ENCODE peak calls at places on chromosomes 2 and 18, in nine cellular contexts. One of them, this sample, is unnamed.

GRCh38 chr2:81481242-81481993 is 1176.9 kb upstream of the LRRTM1 start:
- DNase-seq in activated gamma-delta T cell treated with anti-CD3 and anti-CD28 coated beads, Interleukin-2, amount 50 U/mL, for 16 hours: no peak
- DNase-seq in HT1080: peak
- DNase-seq in astrocyte of the spinal cord: no peak
- DNase-seq in stimulated activated CD4-positive, alpha-beta T cell treated with anti-CD3 and anti-CD28 coated beads, Interleukin-12 subunit alpha, Interleukin-12 subunit beta, amount 100 ng/mL, for 48 hours: no peak
- DNase-seq in ELR: no peak
- DNase-seq in D341Med: peak
- DNase-seq in NCI-H2171 treated with DMSO at 0.1 percent for 48 hours: no peak
- DNase-seq in RPMI7951: peak
- DNase-seq in this sample: no peak

GRCh38 chr2:232542715-232543467 is 3.4 kb downstream of the CHRNG start:
- DNase-seq in stimulated activated CD4-positive, alpha-beta T cell treated with anti-CD3 and anti-CD28 coated beads, Interleukin-12 subunit alpha, Interleukin-12 subunit beta, amount 100 ng/mL, for 48 hours: no peak
- DNase-seq in activated gamma-delta T cell treated with anti-CD3 and anti-CD28 coated beads, Interleukin-2, amount 50 U/mL, for 16 hours: no peak
- DNase-seq in RPMI7951: no peak
- DNase-seq in NCI-H2171 treated with DMSO at 0.1 percent for 48 hours: no peak
- DNase-seq in HT1080: no peak
- DNase-seq in astrocyte of the spinal cord: no peak
- DNase-seq in D341Med: no peak
- DNase-seq in ELR: no peak
- DNase-seq in this sample: no peak

GRCh38 chr2:189149981-189150380 is 29.6 kb downstream of the COL5A2 start:
- DNase-seq in ELR: peak
- DNase-seq in NCI-H2171 treated with DMSO at 0.1 percent for 48 hours: no peak
- DNase-seq in D341Med: no peak
- DNase-seq in activated gamma-delta T cell treated with anti-CD3 and anti-CD28 coated beads, Interleukin-2, amount 50 U/mL, for 16 hours: no peak
- DNase-seq in stimulated activated CD4-positive, alpha-beta T cell treated with anti-CD3 and anti-CD28 coated beads, Interleukin-12 subunit alpha, Interleukin-12 subunit beta, amount 100 ng/mL, for 48 hours: no peak
- DNase-seq in astrocyte of the spinal cord: peak
- DNase-seq in HT1080: no peak
- DNase-seq in RPMI7951: peak
- DNase-seq in this sample: no peak

GRCh38 chr2:134862069-134862468 is 23.7 kb downstream of the ACMSD start:
- DNase-seq in activated gamma-delta T cell treated with anti-CD3 and anti-CD28 coated beads, Interleukin-2, amount 50 U/mL, for 16 hours: no peak
- DNase-seq in NCI-H2171 treated with DMSO at 0.1 percent for 48 hours: no peak
- DNase-seq in stimulated activated CD4-positive, alpha-beta T cell treated with anti-CD3 and anti-CD28 coated beads, Interleukin-12 subunit alpha, Interleukin-12 subunit beta, amount 100 ng/mL, for 48 hours: no peak
- DNase-seq in astrocyte of the spinal cord: no peak
- DNase-seq in HT1080: no peak
- DNase-seq in ELR: no peak
- DNase-seq in D341Med: no peak
- DNase-seq in RPMI7951: no peak
- DNase-seq in this sample: no peak

GRCh38 chr2:218754201-218754600 is 27.7 kb upstream of the CYP27A1 start:
- DNase-seq in RPMI7951: no peak
- DNase-seq in D341Med: no peak
- DNase-seq in activated gamma-delta T cell treated with anti-CD3 and anti-CD28 coated beads, Interleukin-2, amount 50 U/mL, for 16 hours: no peak
- DNase-seq in NCI-H2171 treated with DMSO at 0.1 percent for 48 hours: no peak
- DNase-seq in HT1080: no peak
- DNase-seq in astrocyte of the spinal cord: no peak
- DNase-seq in stimulated activated CD4-positive, alpha-beta T cell treated with anti-CD3 and anti-CD28 coated beads, Interleukin-12 subunit alpha, Interleukin-12 subunit beta, amount 100 ng/mL, for 48 hours: no peak
- DNase-seq in ELR: no peak
- DNase-seq in this sample: no peak

GRCh38 chr18:8821531-8821930 is 116.2 kb downstream of the MTCL1 start:
- DNase-seq in D341Med: no peak
- DNase-seq in HT1080: no peak
- DNase-seq in NCI-H2171 treated with DMSO at 0.1 percent for 48 hours: no peak
- DNase-seq in stimulated activated CD4-positive, alpha-beta T cell treated with anti-CD3 and anti-CD28 coated beads, Interleukin-12 subunit alpha, Interleukin-12 subunit beta, amount 100 ng/mL, for 48 hours: no peak
- DNase-seq in ELR: no peak
- DNase-seq in activated gamma-delta T cell treated with anti-CD3 and anti-CD28 coated beads, Interleukin-2, amount 50 U/mL, for 16 hours: no peak
- DNase-seq in astrocyte of the spinal cord: no peak
- DNase-seq in RPMI7951: no peak
- DNase-seq in this sample: no peak

GRCh38 chr18:58615150-58616132 is 13.4 kb downstream of the ALPK2 start:
- DNase-seq in RPMI7951: peak
- DNase-seq in D341Med: no peak
- DNase-seq in ELR: peak
- DNase-seq in activated gamma-delta T cell treated with anti-CD3 and anti-CD28 coated beads, Interleukin-2, amount 50 U/mL, for 16 hours: peak
- DNase-seq in NCI-H2171 treated with DMSO at 0.1 percent for 48 hours: no peak
- DNase-seq in stimulated activated CD4-positive, alpha-beta T cell treated with anti-CD3 and anti-CD28 coated beads, Interleukin-12 subunit alpha, Interleukin-12 subunit beta, amount 100 ng/mL, for 48 hours: peak
- DNase-seq in astrocyte of the spinal cord: no peak
- DNase-seq in HT1080: peak
- DNase-seq in this sample: no peak

GRCh38 chr2:65382323-65382722 is 50.1 kb downstream of the SPRED2 start:
- DNase-seq in ELR: no peak
- DNase-seq in RPMI7951: no peak
- DNase-seq in astrocyte of the spinal cord: no peak
- DNase-seq in HT1080: no peak
- DNase-seq in activated gamma-delta T cell treated with anti-CD3 and anti-CD28 coated beads, Interleukin-2, amount 50 U/mL, for 16 hours: no peak
- DNase-seq in stimulated activated CD4-positive, alpha-beta T cell treated with anti-CD3 and anti-CD28 coated beads, Interleukin-12 subunit alpha, Interleukin-12 subunit beta, amount 100 ng/mL, for 48 hours: no peak
- DNase-seq in NCI-H2171 treated with DMSO at 0.1 percent for 48 hours: no peak
- DNase-seq in D341Med: no peak
- DNase-seq in this sample: no peak

GRCh38 chr2:204625135-204625534 is 79.9 kb downstream of the PARD3B start:
- DNase-seq in RPMI7951: peak
- DNase-seq in stimulated activated CD4-positive, alpha-beta T cell treated with anti-CD3 and anti-CD28 coated beads, Interleukin-12 subunit alpha, Interleukin-12 subunit beta, amount 100 ng/mL, for 48 hours: no peak
- DNase-seq in HT1080: peak
- DNase-seq in ELR: peak
- DNase-seq in D341Med: peak
- DNase-seq in NCI-H2171 treated with DMSO at 0.1 percent for 48 hours: peak
- DNase-seq in astrocyte of the spinal cord: no peak
- DNase-seq in activated gamma-delta T cell treated with anti-CD3 and anti-CD28 coated beads, Interleukin-2, amount 50 U/mL, for 16 hours: no peak
- DNase-seq in this sample: no peak

GRCh38 chr18:67433971-67434370 is 82.5 kb downstream of the DSEL start:
- DNase-seq in D341Med: no peak
- DNase-seq in RPMI7951: no peak
- DNase-seq in stimulated activated CD4-positive, alpha-beta T cell treated with anti-CD3 and anti-CD28 coated beads, Interleukin-12 subunit alpha, Interleukin-12 subunit beta, amount 100 ng/mL, for 48 hours: no peak
- DNase-seq in astrocyte of the spinal cord: no peak
- DNase-seq in activated gamma-delta T cell treated with anti-CD3 and anti-CD28 coated beads, Interleukin-2, amount 50 U/mL, for 16 hours: no peak
- DNase-seq in NCI-H2171 treated with DMSO at 0.1 percent for 48 hours: no peak
- DNase-seq in HT1080: no peak
- DNase-seq in ELR: no peak
- DNase-seq in this sample: no peak

GRCh38 chr2:121033597-121033996 is 251.4 kb downstream of the TFCP2L1 start:
- DNase-seq in NCI-H2171 treated with DMSO at 0.1 percent for 48 hours: no peak
- DNase-seq in activated gamma-delta T cell treated with anti-CD3 and anti-CD28 coated beads, Interleukin-2, amount 50 U/mL, for 16 hours: no peak
- DNase-seq in HT1080: no peak
- DNase-seq in D341Med: no peak
- DNase-seq in ELR: no peak
- DNase-seq in stimulated activated CD4-positive, alpha-beta T cell treated with anti-CD3 and anti-CD28 coated beads, Interleukin-12 subunit alpha, Interleukin-12 subunit beta, amount 100 ng/mL, for 48 hours: no peak
- DNase-seq in astrocyte of the spinal cord: no peak
- DNase-seq in RPMI7951: no peak
- DNase-seq in this sample: no peak

GRCh38 chr2:8137801-8138200 is 544.1 kb upstream of the ID2 start:
- DNase-seq in astrocyte of the spinal cord: no peak
- DNase-seq in D341Med: no peak
- DNase-seq in HT1080: no peak
- DNase-seq in activated gamma-delta T cell treated with anti-CD3 and anti-CD28 coated beads, Interleukin-2, amount 50 U/mL, for 16 hours: no peak
- DNase-seq in stimulated activated CD4-positive, alpha-beta T cell treated with anti-CD3 and anti-CD28 coated beads, Interleukin-12 subunit alpha, Interleukin-12 subunit beta, amount 100 ng/mL, for 48 hours: no peak
- DNase-seq in ELR: no peak
- DNase-seq in RPMI7951: no peak
- DNase-seq in NCI-H2171 treated with DMSO at 0.1 percent for 48 hours: no peak
- DNase-seq in this sample: peak

GRCh38 chr18:39424261-39424660 is 1858.7 kb upstream of the CELF4 start:
- DNase-seq in D341Med: no peak
- DNase-seq in RPMI7951: no peak
- DNase-seq in astrocyte of the spinal cord: no peak
- DNase-seq in HT1080: no peak
- DNase-seq in activated gamma-delta T cell treated with anti-CD3 and anti-CD28 coated beads, Interleukin-2, amount 50 U/mL, for 16 hours: no peak
- DNase-seq in NCI-H2171 treated with DMSO at 0.1 percent for 48 hours: no peak
- DNase-seq in ELR: no peak
- DNase-seq in stimulated activated CD4-positive, alpha-beta T cell treated with anti-CD3 and anti-CD28 coated beads, Interleukin-12 subunit alpha, Interleukin-12 subunit beta, amount 100 ng/mL, for 48 hours: no peak
- DNase-seq in this sample: no peak

GRCh38 chr2:162308747-162309503 is 9.6 kb downstream of the IFIH1 start:
- DNase-seq in HT1080: no peak
- DNase-seq in astrocyte of the spinal cord: no peak
- DNase-seq in NCI-H2171 treated with DMSO at 0.1 percent for 48 hours: no peak
- DNase-seq in RPMI7951: no peak
- DNase-seq in activated gamma-delta T cell treated with anti-CD3 and anti-CD28 coated beads, Interleukin-2, amount 50 U/mL, for 16 hours: no peak
- DNase-seq in ELR: no peak
- DNase-seq in stimulated activated CD4-positive, alpha-beta T cell treated with anti-CD3 and anti-CD28 coated beads, Interleukin-12 subunit alpha, Interleukin-12 subunit beta, amount 100 ng/mL, for 48 hours: no peak
- DNase-seq in D341Med: no peak
- DNase-seq in this sample: no peak

GRCh38 chr2:66490588-66491001 is 55.7 kb downstream of the MEIS1 start:
- DNase-seq in astrocyte of the spinal cord: peak
- DNase-seq in RPMI7951: peak
- DNase-seq in NCI-H2171 treated with DMSO at 0.1 percent for 48 hours: no peak
- DNase-seq in stimulated activated CD4-positive, alpha-beta T cell treated with anti-CD3 and anti-CD28 coated beads, Interleukin-12 subunit alpha, Interleukin-12 subunit beta, amount 100 ng/mL, for 48 hours: no peak
- DNase-seq in activated gamma-delta T cell treated with anti-CD3 and anti-CD28 coated beads, Interleukin-2, amount 50 U/mL, for 16 hours: no peak
- DNase-seq in ELR: peak
- DNase-seq in D341Med: no peak
- DNase-seq in HT1080: peak
- DNase-seq in this sample: no peak

GRCh38 chr18:62484941-62485340 is 37.9 kb upstream of the ZCCHC2 start:
- DNase-seq in activated gamma-delta T cell treated with anti-CD3 and anti-CD28 coated beads, Interleukin-2, amount 50 U/mL, for 16 hours: no peak
- DNase-seq in RPMI7951: no peak
- DNase-seq in NCI-H2171 treated with DMSO at 0.1 percent for 48 hours: no peak
- DNase-seq in HT1080: no peak
- DNase-seq in ELR: no peak
- DNase-seq in stimulated activated CD4-positive, alpha-beta T cell treated with anti-CD3 and anti-CD28 coated beads, Interleukin-12 subunit alpha, Interleukin-12 subunit beta, amount 100 ng/mL, for 48 hours: no peak
- DNase-seq in astrocyte of the spinal cord: no peak
- DNase-seq in D341Med: no peak
- DNase-seq in this sample: no peak

GRCh38 chr2:240440251-240440650 is 4.8 kb downstream of the GPC1 start:
- DNase-seq in D341Med: no peak
- DNase-seq in astrocyte of the spinal cord: no peak
- DNase-seq in RPMI7951: no peak
- DNase-seq in activated gamma-delta T cell treated with anti-CD3 and anti-CD28 coated beads, Interleukin-2, amount 50 U/mL, for 16 hours: no peak
- DNase-seq in NCI-H2171 treated with DMSO at 0.1 percent for 48 hours: no peak
- DNase-seq in stimulated activated CD4-positive, alpha-beta T cell treated with anti-CD3 and anti-CD28 coated beads, Interleukin-12 subunit alpha, Interleukin-12 subunit beta, amount 100 ng/mL, for 48 hours: no peak
- DNase-seq in ELR: no peak
- DNase-seq in HT1080: no peak
- DNase-seq in this sample: no peak

GRCh38 chr2:29074401-29074800 is at the start of gene PCARE:
- DNase-seq in HT1080: no peak
- DNase-seq in RPMI7951: no peak
- DNase-seq in D341Med: peak
- DNase-seq in stimulated activated CD4-positive, alpha-beta T cell treated with anti-CD3 and anti-CD28 coated beads, Interleukin-12 subunit alpha, Interleukin-12 subunit beta, amount 100 ng/mL, for 48 hours: no peak
- DNase-seq in NCI-H2171 treated with DMSO at 0.1 percent for 48 hours: peak
- DNase-seq in astrocyte of the spinal cord: no peak
- DNase-seq in activated gamma-delta T cell treated with anti-CD3 and anti-CD28 coated beads, Interleukin-2, amount 50 U/mL, for 16 hours: no peak
- DNase-seq in ELR: no peak
- DNase-seq in this sample: no peak

GRCh38 chr2:79612999-79613398 is 100.1 kb downstream of the CTNNA2 start:
- DNase-seq in D341Med: no peak
- DNase-seq in NCI-H2171 treated with DMSO at 0.1 percent for 48 hours: no peak
- DNase-seq in ELR: peak
- DNase-seq in stimulated activated CD4-positive, alpha-beta T cell treated with anti-CD3 and anti-CD28 coated beads, Interleukin-12 subunit alpha, Interleukin-12 subunit beta, amount 100 ng/mL, for 48 hours: no peak
- DNase-seq in HT1080: no peak
- DNase-seq in activated gamma-delta T cell treated with anti-CD3 and anti-CD28 coated beads, Interleukin-2, amount 50 U/mL, for 16 hours: no peak
- DNase-seq in astrocyte of the spinal cord: no peak
- DNase-seq in RPMI7951: no peak
- DNase-seq in this sample: no peak

GRCh38 chr18:21513292-21513691 is 87.2 kb downstream of the ESCO1 start:
- DNase-seq in activated gamma-delta T cell treated with anti-CD3 and anti-CD28 coated beads, Interleukin-2, amount 50 U/mL, for 16 hours: no peak
- DNase-seq in stimulated activated CD4-positive, alpha-beta T cell treated with anti-CD3 and anti-CD28 coated beads, Interleukin-12 subunit alpha, Interleukin-12 subunit beta, amount 100 ng/mL, for 48 hours: no peak
- DNase-seq in RPMI7951: no peak
- DNase-seq in NCI-H2171 treated with DMSO at 0.1 percent for 48 hours: no peak
- DNase-seq in HT1080: no peak
- DNase-seq in astrocyte of the spinal cord: no peak
- DNase-seq in ELR: no peak
- DNase-seq in D341Med: no peak
- DNase-seq in this sample: no peak

GRCh38 chr18:28204154-28204553 is 27.2 kb upstream of the CDH2 start:
- DNase-seq in activated gamma-delta T cell treated with anti-CD3 and anti-CD28 coated beads, Interleukin-2, amount 50 U/mL, for 16 hours: no peak
- DNase-seq in D341Med: no peak
- DNase-seq in ELR: peak
- DNase-seq in astrocyte of the spinal cord: peak
- DNase-seq in NCI-H2171 treated with DMSO at 0.1 percent for 48 hours: no peak
- DNase-seq in HT1080: peak
- DNase-seq in stimulated activated CD4-positive, alpha-beta T cell treated with anti-CD3 and anti-CD28 coated beads, Interleukin-12 subunit alpha, Interleukin-12 subunit beta, amount 100 ng/mL, for 48 hours: no peak
- DNase-seq in RPMI7951: peak
- DNase-seq in this sample: no peak

GRCh38 chr2:135473567-135473966 is 57.5 kb downstream of the ZRANB3 start:
- DNase-seq in ELR: peak
- DNase-seq in activated gamma-delta T cell treated with anti-CD3 and anti-CD28 coated beads, Interleukin-2, amount 50 U/mL, for 16 hours: no peak
- DNase-seq in HT1080: peak
- DNase-seq in astrocyte of the spinal cord: peak
- DNase-seq in NCI-H2171 treated with DMSO at 0.1 percent for 48 hours: no peak
- DNase-seq in D341Med: peak
- DNase-seq in stimulated activated CD4-positive, alpha-beta T cell treated with anti-CD3 and anti-CD28 coated beads, Interleukin-12 subunit alpha, Interleukin-12 subunit beta, amount 100 ng/mL, for 48 hours: no peak
- DNase-seq in RPMI7951: peak
- DNase-seq in this sample: no peak

GRCh38 chr2:61978522-61978921 is 73.0 kb downstream of the COMMD1 start:
- DNase-seq in stimulated activated CD4-positive, alpha-beta T cell treated with anti-CD3 and anti-CD28 coated beads, Interleukin-12 subunit alpha, Interleukin-12 subunit beta, amount 100 ng/mL, for 48 hours: no peak
- DNase-seq in ELR: no peak
- DNase-seq in NCI-H2171 treated with DMSO at 0.1 percent for 48 hours: peak
- DNase-seq in D341Med: no peak
- DNase-seq in activated gamma-delta T cell treated with anti-CD3 and anti-CD28 coated beads, Interleukin-2, amount 50 U/mL, for 16 hours: no peak
- DNase-seq in astrocyte of the spinal cord: no peak
- DNase-seq in HT1080: no peak
- DNase-seq in RPMI7951: peak
- DNase-seq in this sample: no peak

GRCh38 chr2:113872201-113872600 is 17.7 kb upstream of the ACTR3 start:
- DNase-seq in astrocyte of the spinal cord: peak
- DNase-seq in RPMI7951: peak
- DNase-seq in ELR: peak
- DNase-seq in NCI-H2171 treated with DMSO at 0.1 percent for 48 hours: no peak
- DNase-seq in activated gamma-delta T cell treated with anti-CD3 and anti-CD28 coated beads, Interleukin-2, amount 50 U/mL, for 16 hours: no peak
- DNase-seq in HT1080: peak
- DNase-seq in stimulated activated CD4-positive, alpha-beta T cell treated with anti-CD3 and anti-CD28 coated beads, Interleukin-12 subunit alpha, Interleukin-12 subunit beta, amount 100 ng/mL, for 48 hours: no peak
- DNase-seq in D341Med: no peak
- DNase-seq in this sample: no peak

GRCh38 chr2:20525041-20526035 is 78.5 kb downstream of the RHOB start:
- DNase-seq in RPMI7951: peak
- DNase-seq in activated gamma-delta T cell treated with anti-CD3 and anti-CD28 coated beads, Interleukin-2, amount 50 U/mL, for 16 hours: no peak
- DNase-seq in D341Med: no peak
- DNase-seq in stimulated activated CD4-positive, alpha-beta T cell treated with anti-CD3 and anti-CD28 coated beads, Interleukin-12 subunit alpha, Interleukin-12 subunit beta, amount 100 ng/mL, for 48 hours: no peak
- DNase-seq in ELR: peak
- DNase-seq in astrocyte of the spinal cord: peak
- DNase-seq in HT1080: peak
- DNase-seq in NCI-H2171 treated with DMSO at 0.1 percent for 48 hours: no peak
- DNase-seq in this sample: peak

GRCh38 chr2:3021720-3022119 is 355.9 kb downstream of the EIPR1 start:
- DNase-seq in stimulated activated CD4-positive, alpha-beta T cell treated with anti-CD3 and anti-CD28 coated beads, Interleukin-12 subunit alpha, Interleukin-12 subunit beta, amount 100 ng/mL, for 48 hours: no peak
- DNase-seq in D341Med: no peak
- DNase-seq in activated gamma-delta T cell treated with anti-CD3 and anti-CD28 coated beads, Interleukin-2, amount 50 U/mL, for 16 hours: no peak
- DNase-seq in NCI-H2171 treated with DMSO at 0.1 percent for 48 hours: no peak
- DNase-seq in ELR: no peak
- DNase-seq in HT1080: no peak
- DNase-seq in astrocyte of the spinal cord: no peak
- DNase-seq in RPMI7951: no peak
- DNase-seq in this sample: no peak

GRCh38 chr18:12520442-12520992 is 112.8 kb downstream of the PRELID3A start:
- DNase-seq in activated gamma-delta T cell treated with anti-CD3 and anti-CD28 coated beads, Interleukin-2, amount 50 U/mL, for 16 hours: no peak
- DNase-seq in astrocyte of the spinal cord: no peak
- DNase-seq in HT1080: no peak
- DNase-seq in stimulated activated CD4-positive, alpha-beta T cell treated with anti-CD3 and anti-CD28 coated beads, Interleukin-12 subunit alpha, Interleukin-12 subunit beta, amount 100 ng/mL, for 48 hours: no peak
- DNase-seq in NCI-H2171 treated with DMSO at 0.1 percent for 48 hours: peak
- DNase-seq in D341Med: no peak
- DNase-seq in RPMI7951: no peak
- DNase-seq in ELR: no peak
- DNase-seq in this sample: no peak

GRCh38 chr18:2513616-2514015 is 57.7 kb downstream of the METTL4 start:
- DNase-seq in HT1080: peak
- DNase-seq in activated gamma-delta T cell treated with anti-CD3 and anti-CD28 coated beads, Interleukin-2, amount 50 U/mL, for 16 hours: no peak
- DNase-seq in stimulated activated CD4-positive, alpha-beta T cell treated with anti-CD3 and anti-CD28 coated beads, Interleukin-12 subunit alpha, Interleukin-12 subunit beta, amount 100 ng/mL, for 48 hours: no peak
- DNase-seq in D341Med: no peak
- DNase-seq in NCI-H2171 treated with DMSO at 0.1 percent for 48 hours: peak
- DNase-seq in astrocyte of the spinal cord: peak
- DNase-seq in RPMI7951: peak
- DNase-seq in ELR: no peak
- DNase-seq in this sample: no peak

GRCh38 chr18:62715439-62715792 is at the start of gene PHLPP1:
- DNase-seq in astrocyte of the spinal cord: no peak
- DNase-seq in ELR: no peak
- DNase-seq in HT1080: no peak
- DNase-seq in RPMI7951: no peak
- DNase-seq in activated gamma-delta T cell treated with anti-CD3 and anti-CD28 coated beads, Interleukin-2, amount 50 U/mL, for 16 hours: no peak
- DNase-seq in NCI-H2171 treated with DMSO at 0.1 percent for 48 hours: no peak
- DNase-seq in D341Med: no peak
- DNase-seq in stimulated activated CD4-positive, alpha-beta T cell treated with anti-CD3 and anti-CD28 coated beads, Interleukin-12 subunit alpha, Interleukin-12 subunit beta, amount 100 ng/mL, for 48 hours: peak
- DNase-seq in this sample: no peak

GRCh38 chr2:175855236-175855635 is 146.8 kb downstream of the LNPK start:
- DNase-seq in astrocyte of the spinal cord: no peak
- DNase-seq in ELR: no peak
- DNase-seq in NCI-H2171 treated with DMSO at 0.1 percent for 48 hours: no peak
- DNase-seq in HT1080: no peak
- DNase-seq in D341Med: no peak
- DNase-seq in stimulated activated CD4-positive, alpha-beta T cell treated with anti-CD3 and anti-CD28 coated beads, Interleukin-12 subunit alpha, Interleukin-12 subunit beta, amount 100 ng/mL, for 48 hours: no peak
- DNase-seq in RPMI7951: no peak
- DNase-seq in activated gamma-delta T cell treated with anti-CD3 and anti-CD28 coated beads, Interleukin-2, amount 50 U/mL, for 16 hours: no peak
- DNase-seq in this sample: no peak

GRCh38 chr2:174247474-174248186 is 702 bp downstream of the OLA1 start:
- DNase-seq in D341Med: no peak
- DNase-seq in ELR: peak
- DNase-seq in RPMI7951: no peak
- DNase-seq in astrocyte of the spinal cord: peak
- DNase-seq in NCI-H2171 treated with DMSO at 0.1 percent for 48 hours: no peak
- DNase-seq in activated gamma-delta T cell treated with anti-CD3 and anti-CD28 coated beads, Interleukin-2, amount 50 U/mL, for 16 hours: no peak
- DNase-seq in stimulated activated CD4-positive, alpha-beta T cell treated with anti-CD3 and anti-CD28 coated beads, Interleukin-12 subunit alpha, Interleukin-12 subunit beta, amount 100 ng/mL, for 48 hours: no peak
- DNase-seq in HT1080: peak
- DNase-seq in this sample: no peak

This sample was measured in right atrium auricular region.